ENCODE peak calls at places on chromosomes 4 and X, in nine cellular contexts. L is activated CD4-positive, alpha-beta T cell treated with anti-CD3 and anti-CD28 coated beads, Interleukin-2, amount 10 ng/mL, durations not matched to agents 24 days and 14 days; O is AG09309; F is left ventricle myocardium inferior; T is RCC 7860; V is ACHN; E is fibroblast of the aortic adventitia; D is T-cell; K is activated naive CD4-positive, alpha-beta T cell treated with Interleukin-2 at 50 U/mL for 16 hours. S is an unnamed sample.

GRCh38 chr4:70583952-70584834 is 7.9 kb upstream of the AMBN start:
- DNase-seq in V (no peak), O (no peak), L (no peak), E (no peak), D (no peak), K (no peak), T (no peak), F (no peak), S (no peak)

GRCh38 chrX:101229155-101229554 is 9.6 kb downstream of the DRP2 start:
- DNase-seq in K (no peak), D (no peak), F (no peak), E (peak; percentile 66), V (peak; percentile 0), T (peak; percentile 45), O (no peak), L (no peak), S (no peak)

GRCh38 chr4:107740950-107741701 is 21.1 kb upstream of the PAPSS1 start:
- DNase-seq in T (no peak), O (peak; percentile 61), E (peak; percentile 78), K (no peak), F (peak; percentile 33), L (no peak), D (no peak), V (no peak), S (peak; percentile 65)

GRCh38 chr4:158170691-158171455 is 2.0 kb downstream of the GASK1B start:
- DNase-seq in V (no peak), L (peak; percentile 68), D (no peak), F (peak; percentile 85), E (no peak), O (no peak), T (no peak), K (no peak), S (peak; percentile 77)

GRCh38 chr4:87838207-87838606 is 5.4 kb downstream of the MEPE start:
- DNase-seq in L (no peak), D (no peak), E (no peak), V (peak; percentile 7), F (no peak), K (no peak), O (no peak), T (no peak), S (no peak)

GRCh38 chr4:186068581-186069402 is at the start of gene TLR3:
- DNase-seq in L (peak; percentile 63), T (peak; percentile 4), D (no peak), F (no peak), O (no peak), V (peak; percentile 61), K (no peak), E (peak; percentile 45), S (no peak)

GRCh38 chr4:155667538-155668511 is 1.2 kb downstream of the GUCY1A1 start:
- DNase-seq in O (no peak), E (peak; percentile 14), V (peak; percentile 54), T (peak; percentile 17), F (peak; percentile 61), L (peak; percentile 60), D (no peak), K (no peak), S (peak; percentile 58)

GRCh38 chr4:21476753-21477152 is 471.8 kb downstream of the KCNIP4 start:
- DNase-seq in O (no peak), E (no peak), K (no peak), D (no peak), L (no peak), V (peak; percentile 27), F (no peak), T (no peak), S (no peak)

GRCh38 chrX:64975491-64975890 is 759 bp downstream of the ZC4H2 start:
- DNase-seq in K (peak; percentile 13), F (peak; percentile 13), V (peak; percentile 17), E (peak; percentile 2), T (no peak), O (no peak), L (peak; percentile 70), D (no peak), S (peak; percentile 29)

GRCh38 chr4:147509386-147509785 is 28.5 kb downstream of the EDNRA start:
- DNase-seq in K (no peak), V (no peak), E (no peak), F (no peak), D (no peak), L (no peak), O (no peak), T (no peak), S (no peak)

GRCh38 chrX:106933538-106933961 is 13.3 kb downstream of the CLDN2 start:
- DNase-seq in O (no peak), E (peak; percentile 40), L (no peak), V (peak; percentile 80), F (peak; percentile 11), T (peak; percentile 95), K (no peak), D (no peak), S (no peak)

GRCh38 chr4:87093443-87094123 is 126.8 kb downstream of the KLHL8 start:
- DNase-seq in L (peak; percentile 80), E (peak; percentile 63), V (peak; percentile 70), K (peak; percentile 32), O (no peak), T (peak; percentile 83), F (no peak), D (peak; percentile 11), S (no peak)

GRCh38 chrX:12563121-12563520 is 228.1 kb upstream of the PRPS2 start:
- DNase-seq in K (no peak), O (no peak), L (no peak), D (no peak), E (peak; percentile 47), V (no peak), T (no peak), F (no peak), S (no peak)

GRCh38 chr4:26023191-26023972 is 109.4 kb downstream of the SMIM20 start:
- DNase-seq in F (no peak), O (no peak), V (no peak), D (no peak), T (no peak), L (no peak), K (no peak), E (peak; percentile 69), S (no peak)

GRCh38 chrX:151984328-151984727 is 9.9 kb upstream of the GABRE start:
- DNase-seq in T (peak; percentile 62), E (peak; percentile 92), F (no peak), L (no peak), K (no peak), O (peak; percentile 80), D (no peak), V (no peak), S (no peak)

GRCh38 chr4:185587444-185588161 is 52.3 kb upstream of the PDLIM3 start:
- DNase-seq in K (peak; percentile 61), E (no peak), L (peak; percentile 80), O (no peak), V (no peak), F (no peak), T (no peak), D (peak; percentile 71), S (no peak)

GRCh38 chr4:82044141-82044993 is 329.4 kb downstream of the HNRNPD start:
- DNase-seq in F (peak; percentile 37), V (peak; percentile 45), T (no peak), O (no peak), L (no peak), D (peak; percentile 4), E (peak; percentile 33), K (no peak), S (peak; percentile 76)

GRCh38 chr4:144711685-144712456 is 65.9 kb downstream of the HHIP start:
- DNase-seq in V (no peak), K (no peak), O (no peak), T (no peak), E (no peak), L (no peak), D (no peak), F (no peak), S (no peak)

GRCh38 chr4:168521736-168522135 is 24.9 kb downstream of the PALLD start:
- DNase-seq in F (no peak), L (no peak), E (no peak), V (no peak), T (no peak), D (no peak), O (no peak), K (no peak), S (no peak)

GRCh38 chr4:336099-336892 is 1.3 kb upstream of the ZNF141 start:
- DNase-seq in O (no peak), T (no peak), F (peak; percentile 59), E (peak; percentile 2), V (no peak), L (peak; percentile 61), D (no peak), K (no peak), S (peak; percentile 68)

GRCh38 chr4:140097572-140097971 is 56.4 kb downstream of the MAML3 start:
- DNase-seq in T (no peak), K (no peak), D (no peak), O (no peak), V (no peak), F (no peak), E (no peak), L (no peak), S (no peak)

GRCh38 chrX:23554304-23554703 is 113.0 kb upstream of the PRDX4 start:
- DNase-seq in O (peak; percentile 7), T (peak; percentile 21), L (no peak), F (no peak), E (peak; percentile 71), V (peak; percentile 20), D (no peak), K (no peak), S (no peak)

GRCh38 chr4:185039508-185040273 is 21.4 kb downstream of the HELT start:
- DNase-seq in K (peak; percentile 40), V (peak; percentile 46), E (peak; percentile 81), D (peak; percentile 24), T (peak; percentile 3), F (no peak), O (peak; percentile 10), L (peak; percentile 84), S (peak; percentile 45)

GRCh38 chr4:122212880-122213279 is 60.7 kb downstream of the BLTP1 start:
- DNase-seq in K (no peak), V (no peak), T (no peak), L (no peak), E (no peak), D (no peak), F (no peak), O (no peak), S (no peak)

GRCh38 chr4:147361726-147362125 is 119.2 kb upstream of the EDNRA start:
- DNase-seq in V (no peak), L (no peak), K (no peak), E (peak; percentile 89), O (peak; percentile 45), F (no peak), T (peak; percentile 55), D (no peak), S (peak; percentile 21)

GRCh38 chr4:141410839-141411238 is 190.1 kb downstream of the ZNF330 start:
- DNase-seq in L (no peak), D (no peak), F (no peak), T (no peak), K (no peak), O (peak; percentile 25), V (no peak), E (peak; percentile 53), S (no peak)

GRCh38 chrX:4253092-4253491 is 539.6 kb upstream of the PRKX start:
- DNase-seq in O (no peak), K (no peak), L (no peak), F (no peak), V (no peak), T (no peak), D (no peak), E (no peak), S (no peak)

GRCh38 chr4:2911868-2912267 is 51.3 kb downstream of the NOP14 start:
- DNase-seq in K (no peak), T (no peak), O (no peak), D (no peak), E (no peak), F (no peak), V (no peak), L (no peak), S (no peak)

GRCh38 chr4:151263455-151263854 is 13.5 kb upstream of the PRSS48 start:
- DNase-seq in O (no peak), T (no peak), V (no peak), E (no peak), L (no peak), K (no peak), D (no peak), F (no peak), S (no peak)

GRCh38 chr4:74793757-74794340 is 474 bp downstream of the BTC start:
- DNase-seq in O (no peak), F (no peak), V (peak; percentile 74), E (peak; percentile 11), L (no peak), T (no peak), D (no peak), K (no peak), S (peak; percentile 37)

GRCh38 chrX:101395789-101396188 is 5.0 kb downstream of the RPL36A start:
- DNase-seq in O (no peak), V (no peak), L (no peak), E (no peak), K (no peak), F (no peak), D (no peak), T (no peak), S (no peak)